ENCODE peak calls at places on chromosomes 1 and 21, in seven cellular contexts. B is AML-193, Y is ovary, A is body of pancreas, K is mammary epithelial cell, W is Caki2, U is GM04504. D is an unnamed sample.

GRCh38 chr1:78060857-78061563 is 15.2 kb downstream of the GIPC2 start:
- DNase-seq in B (no peak), Y (no peak), A (no peak), K (peak; percentile 82), W (no peak), U (no peak), D (no peak)

GRCh38 chr1:212218911-212219310 is 66.3 kb upstream of the PPP2R5A start:
- DNase-seq in B (no peak), Y (no peak), A (no peak), K (no peak), W (peak; percentile 94), U (peak; percentile 76), D (peak; percentile 99)

GRCh38 chr1:184945678-184946412 is 28.5 kb downstream of the NIBAN1 start:
- DNase-seq in B (peak; percentile 79), Y (no peak), A (no peak), K (no peak), W (no peak), U (peak; percentile 40), D (no peak)

GRCh38 chr21:29091032-29091431 is 17.6 kb upstream of the CCT8 start:
- DNase-seq in B (no peak), Y (no peak), A (no peak), K (peak; percentile 68), W (no peak), U (no peak), D (peak; percentile 54)

GRCh38 chr1:77757616-77758015 is 2.0 kb downstream of the USP33 start:
- DNase-seq in B (peak; percentile 55), Y (no peak), A (no peak), K (peak; percentile 37), W (no peak), U (peak; percentile 51), D (no peak)

GRCh38 chr1:9992910-9993309 is 4.1 kb upstream of the RBP7 start:
- DNase-seq in B (no peak), Y (no peak), A (no peak), K (no peak), W (no peak), U (no peak), D (no peak)

GRCh38 chr1:78229344-78229743 is 183.6 kb downstream of the GIPC2 start:
- DNase-seq in B (no peak), Y (no peak), A (no peak), K (peak; percentile 80), W (no peak), U (peak; percentile 57), D (no peak)

GRCh38 chr1:247324204-247324787 is 7.4 kb downstream of the ZNF496 start:
- DNase-seq in B (no peak), Y (no peak), A (no peak), K (no peak), W (no peak), U (no peak), D (no peak)

GRCh38 chr21:14773777-14774345 is 227.7 kb upstream of the SAMSN1 start:
- DNase-seq in B (peak; percentile 53), Y (no peak), A (peak; percentile 55), K (peak; percentile 30), W (no peak), U (no peak), D (no peak)

GRCh38 chr21:28156590-28156989 is 836.1 kb downstream of the LTN1 start:
- DNase-seq in B (no peak), Y (no peak), A (no peak), K (no peak), W (no peak), U (no peak), D (no peak)

GRCh38 chr21:27564684-27565280 is 597.9 kb upstream of the ADAMTS5 start:
- DNase-seq in B (peak; percentile 36), Y (peak; percentile 18), A (peak; percentile 42), K (peak; percentile 42), W (peak; percentile 53), U (no peak), D (peak; percentile 66)

GRCh38 chr1:217134857-217135568 is 411.8 kb upstream of the ESRRG start:
- DNase-seq in B (no peak), Y (no peak), A (peak; percentile 16), K (peak; percentile 38), W (peak; percentile 39), U (no peak), D (peak; percentile 30)

GRCh38 chr1:190479537-190479936 is 1.9 kb upstream of the BRINP3 start:
- DNase-seq in B (no peak), Y (no peak), A (no peak), K (no peak), W (no peak), U (no peak), D (no peak)

GRCh38 chr1:6490181-6491075 is 1.0 kb downstream of the PLEKHG5 start:
- DNase-seq in B (peak; percentile 2), Y (peak; percentile 57), A (peak; percentile 81), K (peak; percentile 78), W (peak; percentile 74), U (no peak), D (peak; percentile 17)

GRCh38 chr1:44650159-44650831 is 24.0 kb downstream of the TMEM53 start:
- DNase-seq in B (no peak), Y (no peak), A (no peak), K (no peak), W (no peak), U (no peak), D (no peak)

GRCh38 chr1:67514786-67515185 is 84.6 kb upstream of the SERBP1 start:
- DNase-seq in B (no peak), Y (no peak), A (no peak), K (no peak), W (no peak), U (no peak), D (no peak)

D was measured in kidney glomerular epithelial cell.